ENCODE peak calls at places on chromosomes 11 and 22, in seven cellular contexts. W, V, K, X, Z, I and H are unnamed samples. For H3K4me1, the result is how much of the 10 kb centered on the place peaks cover.

GRCh38 chr22:40412441-40412840 is 42.0 kb downstream of the SGSM3 start:
- DNase-seq in W (no peak), V (peak), K (no peak), X (no peak), Z (no peak), I (no peak), H (no peak)

GRCh38 chr22:48643066-48643731 is 1184.5 kb downstream of the BRD1 start:
- DNase-seq in W (no peak), V (no peak), K (no peak), X (no peak), Z (no peak), I (no peak), H (no peak)

GRCh38 chr11:11380340-11380739 is 27.3 kb upstream of the CSNK2A3 start:
- DNase-seq in W (no peak), V (no peak), K (no peak), X (no peak), Z (no peak), I (no peak), H (no peak)

GRCh38 chr11:16859651-16860050 is 121.2 kb downstream of the C11orf58 start:
- DNase-seq in W (no peak), V (no peak), K (no peak), X (no peak), Z (no peak), I (no peak), H (no peak)

GRCh38 chr11:3808846-3809623 is 675 bp downstream of the PGAP2 start:
- DNase-seq in W (no peak), V (no peak), K (no peak), X (no peak), Z (peak), I (peak), H (no peak)

GRCh38 chr11:1486054-1486825 is at the start of gene MOB2:
- DNase-seq in W (no peak), V (peak), K (peak), X (peak), Z (peak), I (peak), H (no peak)

GRCh38 chr11:9739108-9739507 is 75.2 kb downstream of the SWAP70 start:
- DNase-seq in W (no peak), V (no peak), K (no peak), X (no peak), Z (no peak), I (no peak), H (no peak)

GRCh38 chr22:48627203-48627602 is 1200.5 kb downstream of the BRD1 start:
- DNase-seq in W (no peak), V (no peak), K (no peak), X (no peak), Z (no peak), I (no peak), H (peak)

GRCh38 chr22:36334081-36334831 is 53.5 kb downstream of the MYH9 start:
- DNase-seq in W (no peak), V (peak), K (no peak), X (peak), Z (peak), I (no peak), H (no peak)

GRCh38 chr11:69515271-69516245 is 34.1 kb downstream of the LINC01488 start:
- DNase-seq in W (no peak), V (peak), K (no peak), X (peak), Z (no peak), I (peak), H (no peak)

GRCh38 chr22:28381427-28382167 is 298.0 kb downstream of the TTC28 start:
- DNase-seq in W (no peak), V (no peak), K (no peak), X (no peak), Z (no peak), I (no peak), H (no peak)

GRCh38 chr22:44045171-44045570 is 21.1 kb downstream of the PARVB start:
- DNase-seq in W (no peak), V (no peak), K (no peak), X (no peak), Z (no peak), I (no peak), H (no peak)

GRCh38 chr22:38758276-38758945 is 2.6 kb upstream of the SUN2 start:
- DNase-seq in W (no peak), V (peak), K (no peak), X (no peak), Z (no peak), I (no peak), H (no peak)

GRCh38 chr11:77505956-77506355 is 32.1 kb upstream of the PAK1 start:
- DNase-seq in W (no peak), V (no peak), K (no peak), X (no peak), Z (no peak), I (no peak), H (no peak)

GRCh38 chr11:130097285-130097684 is 27.6 kb downstream of the APLP2 start:
- DNase-seq in W (no peak), V (no peak), K (no peak), X (no peak), Z (no peak), I (no peak), H (no peak)

GRCh38 chr11:16997624-16998023 is 16.6 kb downstream of the PLEKHA7 start:
- DNase-seq in W (no peak), V (no peak), K (peak), X (no peak), Z (peak), I (no peak), H (no peak)

GRCh38 chr11:3841426-3842304 is 906 bp upstream of the RHOG start:
- DNase-seq in W (no peak), V (peak), K (peak), X (peak), Z (peak), I (peak), H (peak)

GRCh38 chr11:12981879-12982531 is 27.1 kb upstream of the RASSF10 start:
- DNase-seq in W (no peak), V (no peak), K (no peak), X (no peak), Z (no peak), I (no peak), H (no peak)

GRCh38 chr11:13114566-13115465 is 105.7 kb downstream of the RASSF10 start:
- DNase-seq in W (no peak), V (no peak), K (no peak), X (no peak), Z (peak), I (no peak), H (no peak)

GRCh38 chr11:19398772-19399542 is 158.2 kb upstream of the E2F8 start:
- DNase-seq in W (no peak), V (no peak), K (no peak), X (peak), Z (peak), I (no peak), H (no peak)

GRCh38 chr11:19740586-19740985 is 27.9 kb downstream of the NAV2 start:
- DNase-seq in W (no peak), V (no peak), K (no peak), X (no peak), Z (no peak), I (no peak), H (no peak)

GRCh38 chr11:130673698-130674097 is 225.3 kb downstream of the ADAMTS15 start:
- DNase-seq in W (no peak), V (no peak), K (no peak), X (no peak), Z (no peak), I (no peak), H (no peak)

GRCh38 chr11:92911478-92911877 is 58.0 kb upstream of the MTNR1B start:
- DNase-seq in W (no peak), V (no peak), K (no peak), X (no peak), Z (no peak), I (no peak), H (no peak)

GRCh38 chr11:117911694-117912093 is 17.5 kb downstream of the TMPRSS13 start:
- DNase-seq in W (no peak), V (no peak), K (no peak), X (peak), Z (no peak), I (no peak), H (no peak)

GRCh38 chr11:5285703-5286102 is 16.0 kb upstream of the HBE1 start:
- DNase-seq in W (no peak), V (no peak), K (no peak), X (no peak), Z (no peak), I (no peak), H (no peak)

GRCh38 chr11:26651916-26652315 is 69.9 kb downstream of the SLC5A12 start:
- DNase-seq in W (no peak), V (no peak), K (no peak), X (no peak), Z (no peak), I (no peak), H (no peak)

GRCh38 chr11:24457985-24458384 is 38.9 kb upstream of the LUZP2 start:
- DNase-seq in W (no peak), V (no peak), K (no peak), X (no peak), Z (no peak), I (no peak), H (no peak)

GRCh38 chr22:39960791-39961746 is 872 bp downstream of the TMA7B start:
- DNase-seq in W (no peak), V (peak), K (no peak), X (no peak), Z (peak), I (no peak), H (peak)

GRCh38 chr11:11229691-11230090 is 123.4 kb downstream of the CSNK2A3 start:
- DNase-seq in W (no peak), V (no peak), K (no peak), X (no peak), Z (no peak), I (no peak), H (no peak)

GRCh38 chr11:113195728-113196127 is 118.7 kb upstream of the TTC12 start:
- DNase-seq in W (no peak), V (no peak), K (no peak), X (no peak), Z (no peak), I (no peak), H (no peak)

DNA sequence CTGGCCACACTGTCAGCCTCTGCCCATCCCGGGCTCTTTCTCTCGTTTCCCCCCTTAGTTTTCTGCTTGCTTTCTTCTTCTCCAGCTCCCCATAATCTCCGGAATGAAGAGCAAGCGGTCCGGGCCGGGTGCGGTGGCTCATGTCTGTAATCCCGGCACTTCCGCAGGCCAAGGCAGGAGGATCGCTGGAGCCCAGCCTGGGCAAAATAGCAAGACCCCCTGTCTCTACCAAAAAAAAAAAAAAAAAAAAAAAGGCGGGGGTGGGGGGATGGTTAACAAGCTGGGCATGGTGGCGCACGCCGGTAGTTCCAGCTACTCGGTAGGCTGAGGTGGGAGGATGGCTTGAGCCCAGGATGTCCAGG is 40.8 kb downstream of the AHNAK start:
- DNase-seq in W (no peak), V (no peak), K (no peak), X (no peak), Z (no peak), I (peak), H (no peak)
- H3K4me3 ChIP-seq in W (peak), V (no peak), K (no peak), X (peak), Z (peak), I (peak), H (no peak)

GRCh38 chr22:17772963-17773605 is 1.2 kb downstream of the BID start:
- DNase-seq in W (no peak), V (peak), K (no peak), X (peak), Z (no peak), I (no peak), H (no peak)
- H3K4me1 ChIP-seq in W (under half), V (half or more), K (under half), X (under half), Z (under half), I (under half), H (under half)

GRCh38 chr11:114846040-114846791 is 167.9 kb downstream of the NXPE2 start:
- DNase-seq in W (no peak), V (no peak), K (no peak), X (no peak), Z (no peak), I (no peak), H (no peak)

GRCh38 chr11:114848027-114848426 is 169.7 kb downstream of the NXPE2 start:
- DNase-seq in W (no peak), V (no peak), K (no peak), X (no peak), Z (no peak), I (no peak), H (no peak)

GRCh38 chr11:114847599-114847998 is 169.3 kb downstream of the NXPE2 start:
- DNase-seq in W (no peak), V (no peak), K (no peak), X (no peak), Z (no peak), I (no peak), H (no peak)
- H3K27ac ChIP-seq in W (no peak), V (no peak), K (no peak), X (no peak), Z (no peak), I (no peak), H (no peak)

GRCh38 chr11:121656333-121657090 is 203.7 kb upstream of the SORL1-AS1 start:
- DNase-seq in W (peak), V (no peak), K (no peak), X (peak), Z (no peak), I (no peak), H (no peak)

GRCh38 chr11:121655481-121656332 is 202.9 kb upstream of the SORL1-AS1 start:
- DNase-seq in W (peak), V (peak), K (peak), X (peak), Z (peak), I (peak), H (peak)

GRCh38 chr11:121657191-121657590 is 204.4 kb upstream of the SORL1-AS1 start:
- DNase-seq in W (no peak), V (no peak), K (no peak), X (no peak), Z (no peak), I (no peak), H (no peak)

GRCh38 chr11:121652982-121653381 is 200.2 kb upstream of the SORL1-AS1 start:
- DNase-seq in W (no peak), V (no peak), K (no peak), X (no peak), Z (no peak), I (no peak), H (no peak)

DNA sequence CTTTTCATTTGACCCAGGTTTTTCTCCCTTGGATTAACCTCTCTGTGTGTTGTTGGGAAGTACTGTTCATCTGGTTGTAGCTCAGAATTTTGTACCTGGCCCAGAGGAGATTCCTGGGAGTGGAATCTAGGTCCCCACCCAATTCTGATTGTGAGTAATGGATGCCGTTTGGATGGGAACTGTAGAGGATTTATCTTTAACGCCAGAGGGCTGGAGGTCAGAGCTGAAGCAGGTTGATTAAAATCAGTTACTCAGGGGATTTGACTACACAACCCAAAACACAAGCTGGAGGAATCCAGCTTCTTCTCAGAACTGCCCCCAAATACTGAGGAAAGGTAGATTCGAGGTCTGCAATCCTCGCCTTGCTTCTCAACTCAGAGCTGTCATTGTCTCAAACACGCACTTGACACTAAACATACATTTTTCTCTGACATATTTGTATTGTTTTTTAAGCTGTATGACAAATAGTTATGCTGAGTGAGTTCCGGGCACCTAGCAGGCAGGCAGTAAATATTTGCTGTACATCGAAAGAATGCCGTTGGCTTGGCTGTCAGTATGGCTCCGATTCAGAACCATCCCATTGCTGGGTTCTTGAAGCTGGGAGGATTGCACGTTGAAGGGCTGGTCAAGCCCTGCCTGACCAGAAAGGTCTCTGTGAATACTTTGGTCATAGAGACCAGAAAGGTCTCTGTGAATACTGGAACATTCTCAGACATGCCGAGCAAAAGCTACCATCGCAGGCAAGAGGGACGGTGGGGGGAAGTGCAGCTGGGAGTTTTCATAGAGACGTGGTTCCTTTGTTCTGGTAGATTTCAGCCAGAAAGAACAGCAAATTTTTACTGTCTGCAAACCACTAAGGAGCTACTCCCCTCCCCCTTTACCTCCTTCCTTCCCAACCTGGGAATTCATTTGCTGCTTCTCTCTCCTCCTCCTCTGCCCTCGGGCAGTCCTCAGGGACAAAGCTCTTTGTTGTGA is 202.0 kb upstream of the SORL1-AS1 start:
- DNase-seq in W (no peak), V (no peak), K (no peak), X (no peak), Z (no peak), I (no peak), H (no peak)
- H3K4me3 ChIP-seq in W (peak), V (peak), K (peak), X (peak), Z (peak), I (peak), H (peak)

DNA sequence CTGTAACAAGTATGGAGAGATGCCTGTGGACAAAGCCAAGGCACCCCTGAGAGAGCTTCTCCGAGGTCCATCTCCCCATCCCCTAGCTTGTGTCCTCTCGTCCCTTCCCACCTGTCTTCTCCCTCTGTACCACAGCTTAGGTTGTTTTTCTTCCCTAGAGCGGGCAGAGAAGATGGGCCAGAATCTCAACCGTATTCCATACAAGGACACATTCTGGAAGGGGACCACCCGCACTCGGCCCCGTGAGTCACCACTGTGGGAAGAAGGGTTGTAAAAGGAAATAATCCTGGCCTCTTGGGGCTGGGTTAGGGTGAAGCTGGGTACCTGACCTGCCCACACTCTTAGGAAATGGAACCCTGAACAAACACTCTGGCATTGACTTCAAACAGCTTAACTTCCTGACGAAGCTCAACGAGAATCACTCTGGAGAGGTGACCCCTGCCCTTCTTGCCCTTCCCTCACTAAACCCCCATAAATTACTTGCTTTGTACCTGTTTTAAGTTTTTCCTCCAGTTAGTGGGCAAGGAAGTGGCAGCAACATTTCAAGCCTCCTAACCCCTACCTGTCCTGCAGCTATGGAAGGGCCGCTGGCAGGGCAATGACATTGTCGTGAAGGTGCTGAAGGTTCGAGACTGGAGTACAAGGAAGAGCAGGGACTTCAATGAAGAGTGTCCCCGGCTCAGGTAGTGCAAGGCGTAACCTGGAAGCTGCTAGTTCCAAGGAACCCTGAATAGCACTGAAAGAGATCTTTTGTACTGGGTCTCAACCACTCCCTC is 3.1 kb downstream of the TAF10 start:
- DNase-seq in W (no peak), V (no peak), K (no peak), X (peak), Z (no peak), I (peak), H (peak)
- H3K4me1 ChIP-seq in W (under half), V (half or more), K (under half), X (half or more), Z (half or more), I (under half), H (half or more)

GRCh38 chr11:7671347-7671746 is 2.0 kb downstream of the CYB5R2 start:
- DNase-seq in W (no peak), V (no peak), K (no peak), X (no peak), Z (no peak), I (no peak), H (no peak)
- H3K27ac ChIP-seq in W (no peak), V (no peak), K (no peak), X (no peak), Z (no peak), I (no peak), H (no peak)

DNA sequence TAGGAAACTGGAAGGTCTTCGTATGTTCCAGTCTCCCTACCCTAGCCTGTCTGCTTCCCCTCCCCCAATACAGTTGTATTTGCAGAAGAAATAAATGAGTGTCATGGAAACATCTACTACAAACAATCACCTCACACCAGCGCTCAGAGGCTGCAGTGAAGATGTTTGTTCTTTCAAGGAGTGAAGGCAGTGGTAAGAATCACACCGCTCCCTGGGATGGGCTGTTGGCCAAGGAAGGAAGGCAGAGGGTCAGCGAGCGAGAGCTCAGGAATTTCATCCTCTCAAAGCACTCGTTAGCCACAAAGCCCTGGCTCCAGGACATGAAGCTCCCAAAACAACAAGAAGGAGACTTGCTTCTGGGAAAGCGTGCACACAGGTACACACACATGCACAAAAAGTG is 1.2 kb upstream of the IGSF9B start:
- DNase-seq in W (no peak), V (no peak), K (no peak), X (no peak), Z (no peak), I (no peak), H (no peak)
- H3K4me3 ChIP-seq in W (peak), V (no peak), K (no peak), X (peak), Z (no peak), I (no peak), H (no peak)